ENCODE peak calls at places on chromosomes 11 and 22, in seven cellular contexts. X, K, P, N, J, B and Q are unnamed samples.

GRCh38 chr22:19453718-19454117 is 6.2 kb upstream of the C22orf39 start:
- DNase-seq in P (no peak), J (no peak), N (no peak), K (no peak), X (no peak), B (no peak), Q (no peak)

GRCh38 chr11:2581151-2581930 is 118.5 kb downstream of the KCNQ1OT1 start:
- DNase-seq in X (no peak), P (no peak), B (no peak), K (no peak), N (no peak), J (no peak), Q (no peak)

GRCh38 chr22:35918466-35918865 is 110.2 kb downstream of the RBFOX2 start:
- DNase-seq in X (no peak), B (no peak), P (no peak), N (no peak), J (no peak), K (no peak), Q (no peak)

GRCh38 chr11:130189492-130190210 is 30.1 kb downstream of the ST14 start:
- DNase-seq in N (no peak), X (no peak), P (no peak), J (no peak), K (no peak), B (no peak), Q (no peak)

GRCh38 chr11:4025248-4025956 is 69.2 kb upstream of the RRM1 start:
- DNase-seq in X (peak; percentile 78), K (no peak), N (no peak), P (no peak), J (no peak), B (no peak), Q (no peak)

GRCh38 chr11:91075032-91075695 is 852.3 kb upstream of the CHORDC1 start:
- DNase-seq in J (no peak), B (no peak), K (no peak), X (no peak), P (no peak), N (no peak), Q (no peak)

GRCh38 chr11:96827164-96827563 is 437.4 kb downstream of the JRKL start:
- DNase-seq in X (no peak), K (no peak), N (no peak), P (no peak), J (no peak), B (peak; percentile 27), Q (peak; percentile 1)

GRCh38 chr22:39627865-39628562 is 57.5 kb downstream of the CACNA1I start:
- DNase-seq in K (no peak), X (no peak), P (no peak), B (no peak), J (no peak), N (no peak), Q (no peak)

GRCh38 chr11:108944486-108945178 is 279.8 kb downstream of the DDX10 start:
- DNase-seq in N (no peak), P (no peak), X (no peak), J (no peak), K (no peak), B (no peak), Q (no peak)

GRCh38 chr11:115409691-115410220 is 94.5 kb downstream of the CADM1 start:
- DNase-seq in J (peak; percentile 23), X (no peak), K (no peak), P (peak; percentile 91), N (no peak), B (no peak), Q (peak; percentile 8)

GRCh38 chr11:33461726-33462125 is 204.5 kb downstream of the HIPK3 start:
- DNase-seq in J (no peak), P (no peak), N (no peak), X (no peak), B (no peak), K (no peak), Q (no peak)

GRCh38 chr22:50470491-50470890 is 4.3 kb downstream of the SBF1 start:
- DNase-seq in B (no peak), N (no peak), P (no peak), J (no peak), X (no peak), K (no peak), Q (no peak)

GRCh38 chr11:103619480-103619879 is 417.0 kb upstream of the DDI1 start:
- DNase-seq in N (no peak), B (no peak), X (no peak), J (peak; percentile 9), P (no peak), K (no peak), Q (no peak)

GRCh38 chr22:22423681-22424080 is 84.9 kb downstream of the ZNF280B start:
- DNase-seq in K (no peak), J (no peak), N (no peak), P (no peak), X (no peak), B (no peak), Q (no peak)

GRCh38 chr11:128494418-128495332 is 92.7 kb downstream of the ETS1 start:
- DNase-seq in P (no peak), J (no peak), N (no peak), X (no peak), B (no peak), K (no peak), Q (no peak)

GRCh38 chr22:20140521-20140964 is 8.9 kb downstream of the ZDHHC8 start:
- DNase-seq in N (no peak), K (no peak), B (no peak), X (no peak), P (no peak), J (no peak), Q (no peak)